ENCODE peak calls at places on chromosomes 12 and 14, in six cellular contexts. N is GM10248, W is Peyer's patch, F is endodermal cell, I is fibroblast of mammary gland, K is AG09319. L is an unnamed sample.

GRCh38 chr12:95117178-95117599 is 43.8 kb upstream of the NR2C1 start:
- DNase-seq in F (peak; percentile 80), I (peak; percentile 81), W (no peak), K (peak; percentile 48), N (peak; percentile 64), L (peak; percentile 63)

GRCh38 chr14:104676694-104677505 is 12.5 kb upstream of the INF2 start:
- DNase-seq in F (peak; percentile 86), N (peak; percentile 77), I (no peak), W (no peak), K (no peak), L (peak; percentile 78)

GRCh38 chr14:55448146-55448614 is 7.8 kb upstream of the TBPL2 start:
- DNase-seq in I (peak; percentile 98), W (no peak), K (peak; percentile 73), N (no peak), F (no peak), L (no peak)

GRCh38 chr14:96077983-96078686 is 39.0 kb downstream of the C14orf132 start:
- DNase-seq in I (no peak), W (peak; percentile 35), K (no peak), F (no peak), N (no peak), L (peak; percentile 57)

GRCh38 chr12:46831335-46832083 is 5.7 kb upstream of the SLC38A4 start:
- DNase-seq in N (no peak), W (peak; percentile 51), F (peak; percentile 83), I (no peak), K (no peak), L (no peak)

GRCh38 chr14:23119362-23120327 is 590 bp upstream of the CEBPE start:
- DNase-seq in I (no peak), W (no peak), F (peak; percentile 68), K (no peak), N (peak; percentile 53), L (peak; percentile 68)

GRCh38 chr14:20421267-20421666 is 8.0 kb upstream of the TEP1 start:
- DNase-seq in F (no peak), N (no peak), K (no peak), W (no peak), I (no peak), L (no peak)

GRCh38 chr12:77746108-77746507 is 84.6 kb upstream of the NAV3 start:
- DNase-seq in W (no peak), K (no peak), N (peak; percentile 41), I (peak; percentile 26), F (no peak), L (peak; percentile 40)

GRCh38 chr12:49637401-49637800 is 14.0 kb downstream of the PRPF40B start:
- DNase-seq in I (no peak), N (no peak), K (no peak), F (peak; percentile 82), W (no peak), L (no peak)

GRCh38 chr12:106918746-106919145 is 37.0 kb upstream of the TMEM263 start:
- DNase-seq in F (peak; percentile 85), I (peak; percentile 9), W (no peak), K (no peak), N (no peak), L (no peak)

GRCh38 chr14:98182385-98183055 is 1089.5 kb downstream of the BCL11B start:
- DNase-seq in K (no peak), W (no peak), N (no peak), F (no peak), I (no peak), L (no peak)

GRCh38 chr12:7221486-7221885 is 32.0 kb downstream of the PEX5 start:
- DNase-seq in F (no peak), W (no peak), N (no peak), K (no peak), I (no peak), L (no peak)

GRCh38 chr14:44963775-44964380 is 1.9 kb downstream of the TOGARAM1 start:
- DNase-seq in I (peak; percentile 43), F (peak; percentile 62), K (no peak), N (no peak), W (no peak), L (no peak)

GRCh38 chr14:55446127-55446736 is 5.8 kb upstream of the TBPL2 start:
- DNase-seq in N (peak; percentile 61), I (peak; percentile 88), F (peak; percentile 90), K (peak; percentile 45), W (no peak), L (peak; percentile 67)

GRCh38 chr12:57845478-57846284 is 848 bp downstream of the CTDSP2 start:
- DNase-seq in W (peak; percentile 82), K (no peak), I (no peak), F (peak; percentile 92), N (peak; percentile 74), L (peak; percentile 80)

GRCh38 chr12:47797432-47797831 is 22.3 kb downstream of the HDAC7 start:
- DNase-seq in W (no peak), F (peak; percentile 89), K (no peak), N (peak; percentile 74), I (no peak), L (peak; percentile 83)

GRCh38 chr12:53860426-53861223 is 78.0 kb upstream of the HOXC13 start:
- DNase-seq in N (no peak), K (no peak), F (no peak), W (no peak), I (no peak), L (no peak)

GRCh38 chr12:57864811-57865751 is 18.6 kb upstream of the CTDSP2 start:
- DNase-seq in N (peak; percentile 69), I (peak; percentile 79), W (peak; percentile 85), F (peak; percentile 89), K (peak; percentile 49), L (peak; percentile 82)

GRCh38 chr12:112010415-112011344 is 2.3 kb downstream of the TMEM116 start:
- DNase-seq in F (peak; percentile 47), I (no peak), K (no peak), W (no peak), N (no peak), L (no peak)

GRCh38 chr12:79983492-79983891 is 48.6 kb upstream of the PPP1R12A start:
- DNase-seq in K (peak; percentile 54), F (no peak), W (no peak), N (no peak), I (peak; percentile 96), L (no peak)

GRCh38 chr14:92605274-92605940 is 91.8 kb downstream of the RIN3 start:
- DNase-seq in K (no peak), N (no peak), W (no peak), I (no peak), F (no peak), L (no peak)

GRCh38 chr12:32140867-32141266 is 34.2 kb downstream of the BICD1 start:
- DNase-seq in N (no peak), I (no peak), F (no peak), K (no peak), W (no peak), L (no peak)

GRCh38 chr12:127819066-127819465 is 447.9 kb upstream of the TMEM132C start:
- DNase-seq in W (no peak), I (peak; percentile 32), K (no peak), F (no peak), N (no peak), L (no peak)

GRCh38 chr12:19058235-19059021 is 71.1 kb upstream of the PLEKHA5 start:
- DNase-seq in F (peak; percentile 55), N (no peak), W (no peak), K (no peak), I (peak; percentile 34), L (no peak)

GRCh38 chr12:49413010-49413409 is 45.7 kb downstream of the SPATS2 start:
- DNase-seq in I (peak; percentile 33), W (no peak), N (no peak), F (no peak), K (no peak), L (no peak)

GRCh38 chr12:120941412-120941811 is 36.9 kb upstream of the HNF1A start:
- DNase-seq in I (no peak), N (no peak), W (no peak), K (no peak), F (no peak), L (no peak)
- TF ChIP-seq CTCF in I (no peak), N (no peak), W (no peak), K (no peak), F (no peak), L (no peak)

DNA sequence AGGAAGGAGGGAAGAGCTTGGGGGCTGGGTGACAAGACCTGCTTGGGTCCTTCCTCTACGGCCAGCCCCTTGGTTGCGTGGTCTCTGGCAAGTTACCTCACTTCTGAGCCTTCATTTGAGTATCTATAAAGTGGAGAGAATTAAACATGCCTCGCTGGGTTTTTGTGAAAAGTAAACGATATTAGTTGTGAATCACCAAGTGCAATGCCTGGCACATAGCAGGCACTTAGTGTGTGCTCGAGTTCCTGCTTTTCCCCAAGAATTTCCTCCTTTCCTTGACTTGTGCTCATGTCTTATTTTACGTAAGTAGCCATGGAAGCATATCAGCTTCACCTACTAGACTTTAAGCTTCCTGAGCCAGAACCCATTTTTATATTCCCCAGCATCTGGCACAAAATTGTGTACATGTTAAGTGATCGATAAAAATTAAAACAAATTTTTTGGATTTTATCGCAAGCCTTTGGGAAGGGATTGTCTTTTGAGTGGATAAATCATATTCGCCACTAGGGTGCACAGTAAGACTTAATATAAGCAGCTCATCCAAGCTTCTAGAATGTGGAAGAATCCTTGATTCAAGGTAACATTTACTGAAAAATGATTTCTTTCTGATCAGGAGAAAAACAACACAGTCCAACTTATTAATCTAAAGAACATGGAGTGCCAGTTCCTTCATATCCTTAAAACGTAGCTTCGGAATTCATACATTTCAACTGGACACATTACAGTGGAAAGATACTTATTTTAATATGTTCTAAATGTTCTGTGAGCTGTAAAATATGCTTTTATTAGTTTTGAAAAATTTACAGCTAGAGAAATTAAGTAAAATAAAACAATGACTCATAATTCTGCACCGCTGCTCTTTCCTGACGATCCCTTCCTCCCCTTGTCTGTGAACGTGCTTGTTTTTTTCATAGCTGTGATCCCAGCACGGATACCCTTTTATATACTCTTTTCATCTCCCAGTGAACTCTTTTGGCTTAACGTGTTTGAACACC is 62.0 kb downstream of the SLC25A47 start:
- DNase-seq in I (peak; percentile 76), K (no peak), W (no peak), N (no peak), F (no peak), L (no peak)
- TF ChIP-seq CTCF in I (peak; percentile 59), K (peak; percentile 49), W (peak; percentile 82), N (peak; percentile 7), F (peak; percentile 68), L (no peak)

DNA sequence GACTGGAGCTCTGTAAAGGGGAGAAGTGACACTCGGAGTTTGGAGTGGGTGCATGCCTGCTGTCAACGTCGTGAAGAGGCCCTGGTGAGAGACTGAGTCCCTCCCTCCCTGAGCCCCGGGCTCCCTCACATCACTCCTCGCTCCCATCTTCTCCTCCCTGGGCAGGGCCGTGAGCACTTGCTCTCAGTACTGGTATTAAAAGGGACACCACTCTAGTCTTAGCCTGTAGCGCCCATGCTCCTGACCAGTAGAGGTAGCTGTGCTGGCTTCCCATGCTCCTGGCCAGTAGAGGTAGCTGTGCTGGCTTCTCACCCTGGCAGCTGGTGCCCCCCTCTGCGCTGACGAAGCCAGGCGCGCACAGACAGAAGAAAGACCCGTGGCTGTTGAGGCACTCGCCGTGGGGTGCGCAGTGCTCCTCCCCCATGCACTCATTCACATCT is 14.7 kb downstream of the ISCA2 start:
- DNase-seq in I (no peak), W (peak; percentile 29), N (no peak), F (peak; percentile 93), K (no peak), L (no peak)
- TF ChIP-seq CTCF in I (peak; percentile 25), W (no peak), N (peak; percentile 4), F (peak; percentile 95), K (peak; percentile 12), L (peak; percentile 15)

DNA sequence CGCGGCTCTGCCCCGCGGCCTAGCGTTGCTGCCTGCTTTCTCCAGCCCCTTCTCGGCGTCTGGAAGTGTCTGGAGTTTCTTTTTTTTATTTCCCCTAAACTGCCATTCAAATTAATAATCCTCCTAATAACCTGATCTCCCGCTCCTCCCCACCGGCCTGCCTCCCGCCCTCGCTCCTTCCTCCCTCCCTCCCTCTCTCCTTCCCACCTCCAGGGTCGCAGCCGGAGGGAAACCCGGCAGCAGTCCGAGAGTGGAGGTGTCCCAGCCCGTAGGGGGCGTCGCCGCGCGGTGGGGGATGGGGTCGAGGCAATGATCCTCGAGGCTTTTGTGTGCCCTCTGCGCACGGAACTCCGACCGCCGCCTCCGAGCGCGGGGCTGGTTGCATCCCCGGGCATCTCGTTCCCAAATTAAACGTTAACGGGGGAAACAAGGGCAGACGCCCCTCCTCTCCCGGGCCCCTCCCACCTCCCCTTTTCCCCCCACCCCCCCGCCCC is 1.1 kb upstream of the SOCS2 start:
- DNase-seq in K (peak; percentile 55), F (peak; percentile 99), I (peak; percentile 65), W (peak; percentile 85), N (peak; percentile 69), L (peak; percentile 73)
- TF ChIP-seq CTCF in K (peak; percentile 47), F (peak; percentile 64), I (peak; percentile 3), W (no peak), N (peak; percentile 51), L (peak; percentile 38)